ENCODE peak calls at places on chromosomes 6 and 20, in seven cellular contexts. P is adrenal gland, Q is left ventricle myocardium inferior, R is thyroid gland, T is HFF-Myc, J is GM12865, H is pancreas. M is an unnamed sample.

GRCh38 chr6:147201885-147202515 is 2.2 kb upstream of the STXBP5 start:
- DNase-seq in R (peak), J (peak), H (no peak), Q (no peak), P (peak), T (no peak), M (peak)

GRCh38 chr6:101126501-101126900 is 245.4 kb upstream of the ASCC3 start:
- DNase-seq in Q (no peak), J (no peak), H (no peak), R (no peak), T (no peak), P (no peak), M (no peak)

GRCh38 chr6:116314878-116315277 is 35.1 kb upstream of the TSPYL1 start:
- DNase-seq in R (no peak), J (peak), P (no peak), H (no peak), Q (no peak), T (no peak), M (no peak)

GRCh38 chr20:62311150-62311549 is 8.4 kb downstream of the ADRM1 start:
- DNase-seq in Q (no peak), H (no peak), J (no peak), R (no peak), T (no peak), P (no peak), M (no peak)

GRCh38 chr20:2698186-2698817 is 5.7 kb downstream of the EBF4 start:
- DNase-seq in H (no peak), Q (no peak), J (no peak), T (no peak), P (peak), R (no peak), M (no peak)

GRCh38 chr6:127102299-127102698 is 16.2 kb upstream of the RSPO3 start:
- DNase-seq in P (no peak), H (no peak), R (no peak), Q (no peak), T (no peak), J (no peak), M (peak)

GRCh38 chr6:166365221-166365620 is 17.5 kb downstream of the MPC1 start:
- DNase-seq in T (no peak), R (no peak), J (no peak), P (peak), H (no peak), Q (no peak), M (no peak)

GRCh38 chr6:3194535-3195376 is 32.7 kb downstream of the TUBB2B start:
- DNase-seq in T (no peak), Q (no peak), P (peak), R (no peak), J (peak), H (no peak), M (no peak)

GRCh38 chr6:157060440-157060949 is 262.8 kb downstream of the TMEM242 start:
- DNase-seq in Q (no peak), H (no peak), J (no peak), P (no peak), R (no peak), T (no peak), M (no peak)

GRCh38 chr6:166353507-166353906 is 11.2 kb upstream of the SFT2D1 start:
- DNase-seq in R (no peak), Q (no peak), T (no peak), H (no peak), J (no peak), P (no peak), M (no peak)

GRCh38 chr6:93416575-93417420 is 2.6 kb downstream of the EPHA7 start:
- DNase-seq in J (no peak), P (no peak), T (no peak), R (no peak), H (peak), Q (peak), M (peak)

GRCh38 chr20:24470031-24470781 is 777 bp downstream of the SYNDIG1 start:
- DNase-seq in J (no peak), T (no peak), H (peak), R (peak), P (no peak), Q (no peak), M (no peak)

GRCh38 chr6:106972500-106972899 is 2.0 kb downstream of the CD24 start:
- DNase-seq in P (peak), T (no peak), Q (no peak), R (peak), J (no peak), H (no peak), M (no peak)

GRCh38 chr20:32457476-32457986 is 99.4 kb downstream of the ASXL1 start:
- DNase-seq in R (peak), Q (peak), H (peak), T (no peak), J (peak), P (peak), M (peak)

GRCh38 chr6:36608788-36609563 is 14.8 kb downstream of the SRSF3 start:
- DNase-seq in T (no peak), P (peak), H (no peak), Q (no peak), J (no peak), R (no peak), M (peak)

GRCh38 chr20:3158968-3159431 is 665 bp downstream of the FASTKD5 start:
- DNase-seq in R (no peak), Q (no peak), H (no peak), J (peak), P (peak), T (no peak), M (no peak)

GRCh38 chr6:33446356-33446755 is 8.0 kb upstream of the ZBTB9 start:
- DNase-seq in J (no peak), Q (no peak), P (peak), H (no peak), T (no peak), R (no peak), M (no peak)

GRCh38 chr6:118980063-118980462 is 45.1 kb upstream of the MCM9 start:
- DNase-seq in R (no peak), P (peak), T (no peak), Q (no peak), H (no peak), J (no peak), M (peak)

GRCh38 chr6:79421707-79422484 is 115.3 kb downstream of the LCA5 start:
- DNase-seq in Q (no peak), R (peak), T (peak), H (no peak), J (peak), P (peak), M (peak)

GRCh38 chr20:56829788-56830385 is 200.8 kb downstream of the TFAP2C start:
- DNase-seq in J (no peak), R (no peak), Q (no peak), P (no peak), H (no peak), T (no peak), M (no peak)

GRCh38 chr6:124881898-124882579 is 80.2 kb upstream of the RNF217 start:
- DNase-seq in H (no peak), R (no peak), J (no peak), Q (peak), P (peak), T (no peak), M (peak)

GRCh38 chr20:24684421-24684871 is 215.0 kb downstream of the SYNDIG1 start:
- DNase-seq in H (no peak), Q (no peak), T (no peak), J (no peak), P (no peak), R (no peak), M (no peak)

GRCh38 chr6:84912472-84913143 is 148.2 kb upstream of the TBX18 start:
- DNase-seq in P (no peak), Q (no peak), R (no peak), T (no peak), H (no peak), J (no peak), M (no peak)

GRCh38 chr6:132813173-132813856 is 1.1 kb upstream of the RPS12 start:
- DNase-seq in Q (peak), H (no peak), P (peak), T (no peak), J (peak), R (peak), M (peak)

GRCh38 chr6:28139860-28140500 is 1.7 kb upstream of the ZKSCAN8 start:
- DNase-seq in R (no peak), T (no peak), P (no peak), J (no peak), Q (no peak), H (no peak), M (no peak)

GRCh38 chr6:106476326-106477105 is 116.0 kb downstream of the CRYBG1 start:
- DNase-seq in H (no peak), J (no peak), R (no peak), P (no peak), T (no peak), Q (no peak), M (peak)

DNA sequence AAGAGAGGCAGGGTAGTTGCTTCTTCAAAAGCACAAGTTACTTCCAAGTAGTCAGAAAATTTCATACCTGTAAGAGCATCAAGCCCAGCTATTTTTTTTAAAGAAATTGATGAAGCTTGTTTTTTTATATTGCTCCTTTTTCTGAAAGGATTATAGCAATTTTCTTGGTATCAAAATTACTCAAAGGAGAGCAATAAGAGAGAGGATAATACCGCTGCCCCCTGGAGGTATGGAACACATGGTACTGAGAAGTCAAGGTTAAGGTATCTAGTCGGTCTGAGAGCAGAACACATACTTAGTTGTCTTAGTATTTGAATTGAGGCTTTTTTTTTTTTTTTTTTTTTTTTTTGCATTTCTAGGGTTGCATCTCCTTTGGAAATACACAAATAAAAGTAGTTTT is 59.4 kb downstream of the ADGRF5 start:
- DNase-seq in R (no peak), Q (no peak), T (no peak), H (no peak), J (no peak), P (no peak), M (no peak)
- TF ChIP-seq CTCF in R (no peak), Q (no peak), T (no peak), H (no peak), J (no peak), P (no peak), M (no peak)

GRCh38 chr20:21103582-21104465 is 2.3 kb downstream of the LINC00237 start:
- DNase-seq in R (no peak), T (no peak), J (no peak), Q (no peak), P (no peak), H (no peak), M (peak)

GRCh38 chr20:21101453-21102251 is 4.5 kb downstream of the LINC00237 start:
- DNase-seq in T (no peak), R (no peak), P (no peak), J (peak), Q (no peak), H (peak), M (no peak)

GRCh38 chr20:21102252-21102609 is 3.9 kb downstream of the LINC00237 start:
- DNase-seq in H (no peak), Q (no peak), T (no peak), R (no peak), J (peak), P (no peak), M (peak)

GRCh38 chr20:21104466-21104761 is 1.7 kb downstream of the LINC00237 start:
- DNase-seq in P (no peak), Q (no peak), H (no peak), J (no peak), R (no peak), T (no peak), M (no peak)

GRCh38 chr20:21102691-21103311 is 3.4 kb downstream of the LINC00237 start:
- DNase-seq in R (peak), T (no peak), Q (peak), P (no peak), H (peak), J (peak), M (peak)
- H3K4me3 ChIP-seq in R (peak), T (no peak), Q (peak), P (no peak), H (no peak), J (peak), M (no peak)

GRCh38 chr6:51844391-51844735 is 243.1 kb downstream of the PKHD1 start:
- DNase-seq in J (peak), R (no peak), T (no peak), Q (no peak), H (no peak), P (peak), M (no peak)
- TF ChIP-seq CTCF in J (peak), R (no peak), T (no peak), Q (no peak), H (no peak), P (no peak), M (no peak)

GRCh38 chr20:78338-78737 is 9.1 kb upstream of the DEFB125 start:
- DNase-seq in J (no peak), R (no peak), H (no peak), Q (no peak), P (no peak), T (no peak), M (no peak)
- H3K4me3 ChIP-seq in J (no peak), R (no peak), H (no peak), Q (no peak), P (no peak), T (no peak), M (no peak)

DNA sequence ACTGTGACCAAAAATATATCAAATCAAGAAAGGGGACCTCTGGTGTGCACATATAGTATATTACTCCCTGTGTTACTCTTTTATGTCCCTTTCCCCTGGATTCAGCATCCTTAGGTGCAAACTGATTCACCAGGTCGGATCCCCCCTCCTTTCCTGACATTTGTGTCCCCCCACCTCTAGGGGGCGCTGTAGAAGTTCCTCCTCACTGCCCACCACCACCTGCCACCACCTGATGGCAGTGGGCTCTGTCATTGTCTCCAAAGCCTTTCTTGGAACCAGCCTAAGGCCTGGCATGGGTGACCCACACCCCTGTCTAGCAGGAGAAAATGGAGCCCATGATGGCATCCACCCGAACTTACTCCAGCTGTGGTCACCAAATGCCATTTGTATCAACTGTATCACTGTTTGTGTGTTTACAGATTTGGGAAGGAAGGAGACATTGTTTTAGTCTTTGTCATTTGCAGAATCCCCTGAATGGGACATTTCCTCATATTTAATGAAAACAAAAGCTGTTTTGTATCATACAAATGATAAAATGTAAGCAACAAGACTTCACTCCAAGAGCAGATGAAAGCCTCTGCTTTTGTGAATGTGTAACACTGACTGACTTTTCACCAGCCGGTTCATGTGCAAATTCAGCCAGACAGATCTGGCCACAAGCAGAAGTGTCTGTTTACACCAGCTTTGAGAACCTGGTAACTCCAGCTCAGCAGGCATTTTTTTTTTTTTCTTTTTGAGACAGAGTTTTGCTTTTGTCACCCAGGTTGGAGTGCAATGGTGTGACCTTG is 66.2 kb downstream of the ARMC2 start:
- DNase-seq in H (no peak), P (no peak), J (peak), T (no peak), Q (no peak), R (no peak), M (no peak)
- TF ChIP-seq CTCF in H (no peak), P (no peak), J (peak), T (peak), Q (peak), R (no peak), M (peak)

GRCh38 chr6:129684323-129684884 is 25.6 kb downstream of the ARHGAP18 start:
- DNase-seq in R (no peak), P (no peak), J (no peak), H (no peak), Q (no peak), T (no peak), M (no peak)
- H3K4me3 ChIP-seq in R (no peak), P (no peak), J (peak), H (no peak), Q (no peak), T (no peak), M (no peak)

DNA sequence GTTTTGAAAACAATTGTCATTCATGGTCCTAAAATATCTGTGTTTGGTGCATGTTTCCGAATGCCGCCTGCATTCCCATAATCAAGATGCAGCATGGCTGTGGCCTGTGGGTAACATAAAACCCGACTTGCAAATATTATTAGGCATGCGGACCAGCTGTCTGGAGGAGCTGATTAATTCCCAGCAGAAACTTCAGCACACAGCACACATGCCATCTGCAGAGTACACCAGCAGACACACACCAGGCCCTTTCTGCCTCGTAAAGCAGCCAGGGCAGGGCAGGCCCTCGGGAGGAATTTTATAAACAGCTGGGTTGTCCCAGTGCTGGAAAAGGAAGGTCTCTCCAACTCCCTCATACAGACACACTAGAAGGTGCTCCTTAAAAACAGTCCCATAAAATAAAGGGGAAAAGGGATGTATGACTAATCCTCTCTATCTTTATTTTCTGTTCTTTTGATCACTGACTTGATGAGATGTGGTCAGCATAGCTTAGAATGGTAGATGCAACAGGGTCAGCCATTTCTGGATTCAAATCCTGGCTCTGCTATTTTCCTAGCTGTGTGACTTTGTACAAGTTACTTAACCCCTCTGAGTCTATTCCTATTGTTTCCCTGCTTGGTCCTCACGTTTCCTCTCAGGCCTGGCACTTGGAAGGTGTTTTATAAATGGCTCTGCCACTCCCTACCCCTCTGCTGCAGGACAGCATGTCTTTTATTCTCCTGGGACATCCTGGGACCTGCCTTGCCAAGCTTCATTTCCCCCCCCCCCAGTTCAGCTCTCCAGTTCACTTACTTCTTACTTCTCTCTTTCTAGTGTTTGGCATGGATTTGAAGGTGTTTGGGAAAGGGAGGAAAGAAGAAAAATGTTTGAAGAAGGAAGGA is 85.9 kb upstream of the TRAF3IP2 start:
- DNase-seq in H (no peak), P (no peak), Q (no peak), J (no peak), T (peak), R (no peak), M (peak)
- TF ChIP-seq CTCF in H (no peak), P (no peak), Q (no peak), J (no peak), T (no peak), R (no peak), M (no peak)

GRCh38 chr6:44011350-44011925 is 115.8 kb downstream of the MRPL14 start:
- DNase-seq in P (no peak), J (no peak), R (peak), T (no peak), Q (no peak), H (no peak), M (no peak)
- H3K4me3 ChIP-seq in P (no peak), J (no peak), R (no peak), T (no peak), Q (no peak), H (no peak), M (no peak)

DNA sequence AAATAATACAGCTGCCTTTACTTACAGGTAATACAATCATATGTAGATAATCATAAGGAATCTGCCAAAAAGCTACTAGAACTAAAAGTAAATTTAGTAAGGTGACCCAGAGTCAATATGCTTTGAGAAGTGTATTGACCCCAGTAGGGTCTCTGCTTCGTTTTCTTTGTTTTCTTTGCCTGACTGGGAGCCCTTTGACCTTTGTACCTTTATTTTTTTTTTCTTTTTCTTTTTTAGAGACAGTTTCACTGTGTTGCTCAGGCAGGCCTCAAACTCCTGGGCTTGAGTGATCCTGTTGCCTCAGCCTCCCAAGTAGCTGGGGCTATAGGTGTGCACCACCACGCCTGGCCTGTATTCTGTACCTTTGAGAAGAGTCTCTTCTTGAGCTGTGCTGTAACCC is 17.9 kb downstream of the RAB5IF start:
- DNase-seq in T (no peak), H (no peak), Q (no peak), P (no peak), R (no peak), J (no peak), M (no peak)
- TF ChIP-seq CTCF in T (no peak), H (no peak), Q (no peak), P (no peak), R (no peak), J (no peak), M (no peak)

DNA sequence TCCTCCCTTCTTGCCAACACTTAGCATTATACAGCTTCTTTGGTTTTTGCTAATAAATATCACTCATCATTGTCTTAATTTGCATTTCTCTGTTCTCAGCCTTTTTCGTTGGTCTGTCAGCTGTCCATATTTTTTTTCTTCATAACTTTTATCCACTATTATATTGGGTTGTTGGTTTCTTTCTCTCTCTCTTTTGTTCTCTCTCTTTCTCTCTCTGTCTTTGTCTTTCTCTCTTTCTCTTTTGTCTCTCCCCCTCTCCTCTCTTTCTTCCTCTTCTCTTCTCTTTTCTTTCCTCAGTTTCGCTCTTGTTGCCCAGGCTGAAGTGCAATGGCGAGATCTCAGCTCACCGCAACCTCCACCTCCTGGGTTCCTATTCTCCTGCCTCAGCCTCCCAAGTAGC is 36.5 kb downstream of the JARID2 start:
- DNase-seq in Q (no peak), H (no peak), P (no peak), T (no peak), J (no peak), R (no peak), M (no peak)
- H3K4me3 ChIP-seq in Q (no peak), H (no peak), P (no peak), T (no peak), J (no peak), R (no peak), M (no peak)